ENCODE peak calls at places on chromosomes 4 and X, in eight cellular contexts. C is heart left ventricle, T is A549, V is PC-3, E is hepatocyte, U is IMR-90, R is H9, D is ovary. O is an unnamed sample.

GRCh38 chr4:118193421-118193820 is 159.1 kb downstream of the NDST3 start:
- DNase-seq in E (no peak), T (no peak), U (no peak), R (no peak), C (no peak), V (no peak), D (no peak), O (no peak)

GRCh38 chr4:72305080-72305479 is 263.9 kb downstream of the ADAMTS3 start:
- DNase-seq in C (no peak), T (no peak), E (no peak), V (no peak), R (no peak), U (no peak), D (no peak), O (no peak)

GRCh38 chr4:186657766-186658165 is 65.9 kb downstream of the FAT1 start:
- DNase-seq in D (no peak), V (peak; percentile 55), R (no peak), C (no peak), U (peak; percentile 43), T (no peak), E (no peak), O (no peak)

GRCh38 chr4:168486961-168487820 is 6.9 kb upstream of the DDX60L start:
- DNase-seq in R (no peak), T (peak; percentile 58), E (peak; percentile 26), D (no peak), C (no peak), V (peak; percentile 86), U (peak; percentile 82), O (no peak)

GRCh38 chrX:113522814-113523213 is 682.2 kb upstream of the AMOT start:
- DNase-seq in D (no peak), U (no peak), V (no peak), R (no peak), T (no peak), C (no peak), E (peak; percentile 22), O (no peak)

GRCh38 chr4:145179201-145179860 is 1.1 kb downstream of the OTUD4 start:
- DNase-seq in T (peak; percentile 28), R (peak; percentile 39), E (peak; percentile 86), V (peak; percentile 65), U (peak; percentile 49), C (peak; percentile 83), D (peak; percentile 65), O (peak; percentile 40)

GRCh38 chr4:19438228-19438627 is 813.5 kb upstream of the SLIT2 start:
- DNase-seq in R (no peak), V (peak; percentile 67), E (no peak), T (no peak), U (peak; percentile 84), D (no peak), C (no peak), O (no peak)

GRCh38 chrX:151458824-151459223 is 61.8 kb downstream of the VMA21 start:
- DNase-seq in U (peak; percentile 0), D (no peak), E (peak; percentile 4), C (no peak), R (no peak), V (no peak), T (no peak), O (no peak)

GRCh38 chrX:44506688-44507087 is 36.0 kb downstream of the FUNDC1 start:
- DNase-seq in T (no peak), E (no peak), C (no peak), U (no peak), R (no peak), D (no peak), V (no peak), O (no peak)

GRCh38 chrX:7316887-7317286 is 168.9 kb upstream of the PUDP start:
- DNase-seq in R (no peak), U (peak; percentile 57), T (no peak), D (no peak), C (no peak), V (no peak), E (no peak), O (no peak)

GRCh38 chr4:1293531-1293941 is 3.8 kb downstream of the MAEA start:
- DNase-seq in T (no peak), D (no peak), C (no peak), E (no peak), V (no peak), R (no peak), U (no peak), O (no peak)

GRCh38 chr4:31701256-31701655 is 981.1 kb downstream of the PCDH7 start:
- DNase-seq in C (no peak), V (no peak), E (no peak), D (no peak), R (no peak), T (no peak), U (no peak), O (no peak)

GRCh38 chrX:45309096-45309495 is 108.4 kb upstream of the DIPK2B start:
- DNase-seq in C (no peak), V (no peak), R (no peak), E (no peak), D (no peak), T (no peak), U (peak; percentile 52), O (no peak)

GRCh38 chr4:75287738-75288517 is 226.3 kb downstream of the RCHY1 start:
- DNase-seq in C (no peak), U (no peak), T (no peak), E (no peak), V (no peak), R (no peak), D (no peak), O (no peak)

GRCh38 chr4:75285837-75286236 is 228.4 kb downstream of the RCHY1 start:
- DNase-seq in R (no peak), E (no peak), V (peak; percentile 10), D (no peak), U (no peak), C (no peak), T (no peak), O (no peak)

GRCh38 chr4:75289843-75290616 is 224.2 kb downstream of the RCHY1 start:
- DNase-seq in T (no peak), U (no peak), E (peak; percentile 49), V (peak; percentile 52), D (no peak), R (peak; percentile 80), C (no peak), O (peak; percentile 17)
- TF ChIP-seq CTCF in T (no peak), U (peak; percentile 35), E (peak; percentile 61), V (peak; percentile 66), D (no peak), R (peak; percentile 72), C (peak; percentile 35), O (peak; percentile 20)

DNA sequence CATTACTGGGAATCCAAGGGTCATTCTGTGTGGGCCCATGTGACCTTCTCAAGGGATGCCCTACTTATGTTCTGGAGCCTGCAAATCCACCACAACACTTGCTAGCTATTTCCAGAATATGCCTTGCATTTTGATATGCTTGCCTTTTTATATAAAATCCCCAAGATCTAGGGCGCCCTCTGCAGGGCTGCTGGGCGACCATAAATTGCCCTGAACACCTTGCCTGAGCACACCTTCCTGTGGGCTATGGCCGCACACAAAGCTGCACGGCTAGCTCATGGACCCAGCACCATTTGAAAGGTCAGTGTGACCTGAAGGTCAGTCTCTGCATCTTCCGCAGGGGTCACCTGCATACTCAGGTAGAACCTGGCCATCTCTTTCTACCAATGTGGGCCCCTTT is 311.7 kb downstream of the NLGN4X start:
- DNase-seq in C (no peak), T (no peak), D (no peak), V (no peak), E (no peak), U (no peak), R (no peak), O (no peak)
- TF ChIP-seq CTCF in C (no peak), T (no peak), D (no peak), V (peak; percentile 29), E (no peak), U (no peak), R (peak; percentile 65), O (no peak)

DNA sequence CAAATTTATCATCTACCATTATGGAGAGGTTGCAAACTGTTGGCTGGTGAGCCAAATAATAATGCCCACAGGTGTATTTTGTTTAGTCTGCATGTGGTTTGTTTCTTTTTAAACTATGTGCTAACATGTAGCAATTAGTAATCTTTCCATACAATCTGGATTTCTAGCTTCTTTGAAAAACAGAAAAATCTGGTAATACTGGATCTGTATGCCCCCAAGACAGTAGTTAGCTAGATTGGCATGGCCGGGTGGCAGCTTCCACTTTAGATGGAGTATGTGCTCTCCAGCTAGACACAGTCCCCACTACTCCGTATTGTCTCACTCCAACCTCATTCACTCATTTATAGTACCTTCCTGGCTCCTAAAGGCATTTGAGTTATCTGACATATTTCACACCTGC is 91.3 kb downstream of the NHSL2 start:
- DNase-seq in C (no peak), V (no peak), D (no peak), U (no peak), E (no peak), R (no peak), T (no peak), O (no peak)
- TF ChIP-seq CTCF in C (no peak), V (no peak), D (no peak), U (no peak), E (no peak), R (no peak), T (no peak), O (no peak)

DNA sequence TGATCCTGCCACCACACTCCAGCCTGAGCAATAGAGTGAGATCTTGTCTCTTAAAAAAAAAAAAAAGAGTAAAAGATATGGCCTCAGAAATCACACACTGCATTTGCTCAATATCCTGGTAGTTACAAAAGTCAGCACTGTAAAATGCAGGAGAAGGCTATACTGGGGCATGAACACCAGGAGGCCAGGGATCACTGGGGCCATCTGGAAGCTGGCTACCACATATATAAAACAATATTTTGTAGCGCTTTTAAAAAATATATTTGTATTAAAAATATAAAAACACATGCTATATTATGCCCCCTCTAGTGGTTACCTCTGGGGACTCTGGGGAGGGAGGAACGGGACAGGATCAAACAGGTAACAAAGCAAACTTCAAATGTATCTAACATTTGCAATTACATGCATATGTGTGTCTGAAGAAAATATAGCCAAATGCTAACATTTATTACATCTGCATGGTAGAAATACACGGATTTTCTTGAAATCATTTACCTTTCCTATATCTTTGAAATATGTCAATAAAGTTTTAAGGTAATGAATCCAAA is 4.0 kb downstream of the C4orf46 start:
- DNase-seq in V (peak; percentile 53), U (peak; percentile 25), T (peak; percentile 43), D (no peak), E (peak; percentile 14), C (no peak), R (no peak), O (peak; percentile 65)
- TF ChIP-seq CTCF in V (peak; percentile 55), U (peak; percentile 39), T (peak; percentile 49), D (no peak), E (peak; percentile 42), C (peak; percentile 43), R (peak; percentile 76), O (peak; percentile 88)

DNA sequence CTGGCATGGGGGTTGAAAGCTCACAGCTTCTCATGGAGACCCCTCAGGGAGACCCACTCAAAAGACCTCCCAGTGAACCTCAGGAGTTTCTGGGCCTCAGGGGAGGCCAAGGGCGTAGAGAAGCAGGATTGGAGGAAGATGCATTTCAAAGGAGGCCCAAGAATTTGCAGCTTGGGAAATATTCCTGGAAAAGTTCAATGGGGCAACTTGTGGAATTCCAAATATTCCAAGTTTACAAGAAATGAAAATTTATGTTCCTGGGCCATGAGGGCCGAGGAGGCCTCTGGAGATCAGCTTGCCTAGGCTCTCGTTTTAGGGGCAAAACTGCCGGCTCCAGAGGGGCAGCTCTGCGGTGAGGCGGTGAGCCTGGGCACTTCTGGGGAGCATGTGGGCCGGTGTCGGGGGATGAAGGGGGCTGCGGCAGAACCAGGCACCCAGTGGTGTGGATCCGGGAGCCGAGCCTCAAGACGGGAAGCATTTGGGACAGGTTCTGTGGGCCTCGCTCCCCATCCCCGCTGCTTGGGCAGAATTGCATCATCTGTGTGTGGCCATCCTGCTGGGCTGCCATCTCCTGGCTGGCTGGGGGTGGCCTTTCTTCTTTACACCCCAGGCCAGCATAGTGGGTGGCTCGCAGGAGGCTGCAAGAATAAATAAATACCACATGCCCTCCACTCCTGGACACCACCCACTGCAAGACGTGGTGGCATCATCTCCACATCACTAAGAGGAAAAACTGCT is 54.6 kb upstream of the GPR78 start:
- DNase-seq in T (no peak), C (peak; percentile 17), V (no peak), D (peak; percentile 60), E (no peak), R (no peak), U (peak; percentile 28), O (no peak)
- TF ChIP-seq CTCF in T (no peak), C (no peak), V (no peak), D (no peak), E (no peak), R (no peak), U (no peak), O (no peak)

O was measured in glutamatergic neuron.